ENCODE peak calls at places on chromosomes 13 and 19, in four cellular contexts. K is HL-60; Q is stimulated activated CD4-positive, alpha-beta T cell treated with anti-CD3 and anti-CD28 coated beads, Interleukin-15, amount 100 ng/mL, for 1 hour; L is activated effector memory CD4-positive, alpha-beta T cell treated with Interleukin-2 at 50 U/mL for 16 hours. V is an unnamed sample.

GRCh38 chr13:111219950-111220349 is 100.5 kb upstream of the TEX29 start:
- DNase-seq in K (no peak), Q (no peak), L (no peak), V (no peak)

GRCh38 chr19:13978306-13978705 is 26.0 kb downstream of the DCAF15 start:
- DNase-seq in K (no peak), Q (no peak), L (no peak), V (peak; percentile 63)

GRCh38 chr19:35346193-35347052 is 1.3 kb upstream of the FFAR1 start:
- DNase-seq in K (no peak), Q (peak; percentile 54), L (peak; percentile 65), V (no peak)

GRCh38 chr19:40962460-40962961 is 28.6 kb upstream of the CYP2B6 start:
- DNase-seq in K (no peak), Q (no peak), L (no peak), V (no peak)

GRCh38 chr19:12668937-12669271 is 2.3 kb downstream of the WDR83 start:
- DNase-seq in K (peak; percentile 63), Q (peak; percentile 49), L (peak; percentile 31), V (no peak)

GRCh38 chr19:33627962-33628839 is 6.4 kb downstream of the CHST8 start:
- DNase-seq in K (no peak), Q (no peak), L (no peak), V (no peak)

GRCh38 chr13:94121686-94122085 is 357.8 kb downstream of the DCT start:
- DNase-seq in K (no peak), Q (no peak), L (no peak), V (no peak)

GRCh38 chr19:53598361-53598760 is 33.4 kb upstream of the DPRX start:
- DNase-seq in K (no peak), Q (no peak), L (no peak), V (no peak)

GRCh38 chr13:24625870-24626419 is 54.3 kb upstream of the ATP12A start:
- DNase-seq in K (no peak), Q (no peak), L (no peak), V (no peak)

GRCh38 chr13:79904581-79904980 is 423.6 kb downstream of the NDFIP2 start:
- DNase-seq in K (no peak), Q (no peak), L (no peak), V (no peak)

GRCh38 chr13:98403076-98403475 is 173.8 kb downstream of the STK24 start:
- DNase-seq in K (no peak), Q (no peak), L (no peak), V (no peak)

GRCh38 chr13:79775830-79776229 is 294.9 kb downstream of the NDFIP2 start:
- DNase-seq in K (no peak), Q (no peak), L (no peak), V (no peak)

GRCh38 chr19:32708457-32708856 is 11.1 kb upstream of the TDRD12 start:
- DNase-seq in K (no peak), Q (no peak), L (no peak), V (no peak)

GRCh38 chr13:99305180-99305965 is 1.8 kb downstream of the GPR183 start:
- DNase-seq in K (no peak), Q (no peak), L (no peak), V (no peak)

GRCh38 chr19:47663911-47664771 is 49.1 kb upstream of the EHD2 start:
- DNase-seq in K (peak; percentile 68), Q (no peak), L (no peak), V (no peak)

GRCh38 chr13:93058301-93058700 is 168.3 kb upstream of the GPC6 start:
- DNase-seq in K (no peak), Q (no peak), L (no peak), V (no peak)

GRCh38 chr19:7333198-7334118 is 15.3 kb upstream of the ARHGEF18 start:
- DNase-seq in K (no peak), Q (no peak), L (no peak), V (no peak)

GRCh38 chr13:26861951-26862350 is 101.4 kb upstream of the GPR12 start:
- DNase-seq in K (no peak), Q (no peak), L (no peak), V (no peak)

V was measured in NCI-H1048.